ENCODE peak calls at places on chromosomes 1 and 21, in five cellular contexts. One of them, this sample, is unnamed.

GRCh38 chr1:53142226-53142853 is at the start of gene SLC1A7:
- DNase-seq in HFF-Myc: no peak
- DNase-seq in activated naive CD4-positive, alpha-beta T cell treated with anti-CD3 and anti-CD28 coated beads for 36 hours: no peak
- DNase-seq in ACHN: no peak
- DNase-seq in ureter: no peak
- DNase-seq in this sample: no peak

GRCh38 chr1:83998599-83999315 is at the start of gene TTLL7:
- DNase-seq in HFF-Myc: no peak
- DNase-seq in activated naive CD4-positive, alpha-beta T cell treated with anti-CD3 and anti-CD28 coated beads for 36 hours: peak
- DNase-seq in ACHN: peak
- DNase-seq in ureter: peak
- DNase-seq in this sample: no peak

GRCh38 chr1:112575154-112575804 is 43.7 kb downstream of the ST7L start:
- DNase-seq in HFF-Myc: peak
- DNase-seq in activated naive CD4-positive, alpha-beta T cell treated with anti-CD3 and anti-CD28 coated beads for 36 hours: no peak
- DNase-seq in ACHN: peak
- DNase-seq in ureter: no peak
- DNase-seq in this sample: peak

GRCh38 chr1:17880429-17880828 is 125.3 kb downstream of the ACTL8 start:
- DNase-seq in HFF-Myc: no peak
- DNase-seq in activated naive CD4-positive, alpha-beta T cell treated with anti-CD3 and anti-CD28 coated beads for 36 hours: no peak
- DNase-seq in ACHN: no peak
- DNase-seq in ureter: no peak
- DNase-seq in this sample: no peak

GRCh38 chr1:119147626-119148180 is 7.2 kb upstream of the WARS2 start:
- DNase-seq in HFF-Myc: no peak
- DNase-seq in activated naive CD4-positive, alpha-beta T cell treated with anti-CD3 and anti-CD28 coated beads for 36 hours: no peak
- DNase-seq in ACHN: no peak
- DNase-seq in ureter: no peak
- DNase-seq in this sample: no peak

GRCh38 chr21:26909972-26910371 is 56.9 kb downstream of the ADAMTS5 start:
- DNase-seq in HFF-Myc: no peak
- DNase-seq in activated naive CD4-positive, alpha-beta T cell treated with anti-CD3 and anti-CD28 coated beads for 36 hours: no peak
- DNase-seq in ACHN: peak
- DNase-seq in ureter: no peak
- DNase-seq in this sample: peak

GRCh38 chr1:8077120-8077573 is 51.0 kb upstream of the ERRFI1 start:
- DNase-seq in HFF-Myc: peak
- DNase-seq in activated naive CD4-positive, alpha-beta T cell treated with anti-CD3 and anti-CD28 coated beads for 36 hours: no peak
- DNase-seq in ACHN: peak
- DNase-seq in ureter: no peak
- DNase-seq in this sample: no peak

GRCh38 chr1:199447906-199448305 is 579.6 kb upstream of the NR5A2 start:
- DNase-seq in HFF-Myc: no peak
- DNase-seq in activated naive CD4-positive, alpha-beta T cell treated with anti-CD3 and anti-CD28 coated beads for 36 hours: no peak
- DNase-seq in ACHN: no peak
- DNase-seq in ureter: no peak
- DNase-seq in this sample: no peak

GRCh38 chr21:29506947-29507346 is 208.2 kb downstream of the BACH1 start:
- DNase-seq in HFF-Myc: no peak
- DNase-seq in activated naive CD4-positive, alpha-beta T cell treated with anti-CD3 and anti-CD28 coated beads for 36 hours: no peak
- DNase-seq in ACHN: no peak
- DNase-seq in ureter: no peak
- DNase-seq in this sample: no peak

GRCh38 chr1:19033926-19034680 is 77.6 kb upstream of the IFFO2 start:
- DNase-seq in HFF-Myc: no peak
- DNase-seq in activated naive CD4-positive, alpha-beta T cell treated with anti-CD3 and anti-CD28 coated beads for 36 hours: no peak
- DNase-seq in ACHN: peak
- DNase-seq in ureter: no peak
- DNase-seq in this sample: no peak

GRCh38 chr21:31162079-31162699 is 123.9 kb upstream of the KRTAP19-8 start:
- DNase-seq in HFF-Myc: no peak
- DNase-seq in activated naive CD4-positive, alpha-beta T cell treated with anti-CD3 and anti-CD28 coated beads for 36 hours: no peak
- DNase-seq in ACHN: no peak
- DNase-seq in ureter: no peak
- DNase-seq in this sample: no peak

GRCh38 chr1:19390166-19390850 is 78.2 kb downstream of the SLC66A1 start:
- DNase-seq in HFF-Myc: no peak
- DNase-seq in activated naive CD4-positive, alpha-beta T cell treated with anti-CD3 and anti-CD28 coated beads for 36 hours: peak
- DNase-seq in ACHN: no peak
- DNase-seq in ureter: peak
- DNase-seq in this sample: no peak

GRCh38 chr1:151058682-151059341 is 610 bp downstream of the CDC42SE1 start:
- DNase-seq in HFF-Myc: no peak
- DNase-seq in activated naive CD4-positive, alpha-beta T cell treated with anti-CD3 and anti-CD28 coated beads for 36 hours: no peak
- DNase-seq in ACHN: no peak
- DNase-seq in ureter: peak
- DNase-seq in this sample: no peak

GRCh38 chr1:72442251-72442650 is 159.9 kb upstream of the NEGR1 start:
- DNase-seq in HFF-Myc: no peak
- DNase-seq in activated naive CD4-positive, alpha-beta T cell treated with anti-CD3 and anti-CD28 coated beads for 36 hours: no peak
- DNase-seq in ACHN: no peak
- DNase-seq in ureter: no peak
- DNase-seq in this sample: no peak

GRCh38 chr21:46125846-46126301 is 28.0 kb downstream of the COL6A2 start:
- DNase-seq in HFF-Myc: no peak
- DNase-seq in activated naive CD4-positive, alpha-beta T cell treated with anti-CD3 and anti-CD28 coated beads for 36 hours: no peak
- DNase-seq in ACHN: no peak
- DNase-seq in ureter: no peak
- DNase-seq in this sample: no peak

GRCh38 chr21:25350056-25350455 is 257.2 kb downstream of the MRPL39 start:
- DNase-seq in HFF-Myc: no peak
- DNase-seq in activated naive CD4-positive, alpha-beta T cell treated with anti-CD3 and anti-CD28 coated beads for 36 hours: peak
- DNase-seq in ACHN: peak
- DNase-seq in ureter: no peak
- DNase-seq in this sample: peak

GRCh38 chr21:15552914-15553491 is 176.8 kb upstream of the USP25 start:
- DNase-seq in HFF-Myc: no peak
- DNase-seq in activated naive CD4-positive, alpha-beta T cell treated with anti-CD3 and anti-CD28 coated beads for 36 hours: no peak
- DNase-seq in ACHN: peak
- DNase-seq in ureter: no peak
- DNase-seq in this sample: no peak

GRCh38 chr1:223486366-223486765 is 93.2 kb downstream of the CCDC185 start:
- DNase-seq in HFF-Myc: no peak
- DNase-seq in activated naive CD4-positive, alpha-beta T cell treated with anti-CD3 and anti-CD28 coated beads for 36 hours: no peak
- DNase-seq in ACHN: no peak
- DNase-seq in ureter: no peak
- DNase-seq in this sample: no peak

GRCh38 chr1:17004466-17005364 is 7.0 kb downstream of the ATP13A2 start:
- DNase-seq in HFF-Myc: no peak
- DNase-seq in activated naive CD4-positive, alpha-beta T cell treated with anti-CD3 and anti-CD28 coated beads for 36 hours: no peak
- DNase-seq in ACHN: peak
- DNase-seq in ureter: no peak
- DNase-seq in this sample: no peak

GRCh38 chr1:89465201-89465600 is 59.4 kb upstream of the LRRC8B start:
- DNase-seq in HFF-Myc: no peak
- DNase-seq in activated naive CD4-positive, alpha-beta T cell treated with anti-CD3 and anti-CD28 coated beads for 36 hours: peak
- DNase-seq in ACHN: no peak
- DNase-seq in ureter: no peak
- DNase-seq in this sample: no peak

GRCh38 chr1:91594383-91595065 is 93.9 kb downstream of the CDC7 start:
- DNase-seq in HFF-Myc: no peak
- DNase-seq in activated naive CD4-positive, alpha-beta T cell treated with anti-CD3 and anti-CD28 coated beads for 36 hours: no peak
- DNase-seq in ACHN: no peak
- DNase-seq in ureter: no peak
- DNase-seq in this sample: no peak

GRCh38 chr1:153567621-153568366 is 2.1 kb upstream of the S100A2 start:
- DNase-seq in HFF-Myc: no peak
- DNase-seq in activated naive CD4-positive, alpha-beta T cell treated with anti-CD3 and anti-CD28 coated beads for 36 hours: peak
- DNase-seq in ACHN: peak
- DNase-seq in ureter: no peak
- DNase-seq in this sample: no peak

GRCh38 chr1:115714572-115715141 is 53.9 kb downstream of the CASQ2 start:
- DNase-seq in HFF-Myc: no peak
- DNase-seq in activated naive CD4-positive, alpha-beta T cell treated with anti-CD3 and anti-CD28 coated beads for 36 hours: no peak
- DNase-seq in ACHN: no peak
- DNase-seq in ureter: peak
- DNase-seq in this sample: no peak

GRCh38 chr21:45593162-45594022 is 50.1 kb upstream of the PCBP3 start:
- DNase-seq in HFF-Myc: no peak
- DNase-seq in activated naive CD4-positive, alpha-beta T cell treated with anti-CD3 and anti-CD28 coated beads for 36 hours: no peak
- DNase-seq in ACHN: no peak
- DNase-seq in ureter: no peak
- DNase-seq in this sample: no peak

GRCh38 chr1:109928591-109929111 is 18.0 kb downstream of the CSF1 start:
- DNase-seq in HFF-Myc: no peak
- DNase-seq in activated naive CD4-positive, alpha-beta T cell treated with anti-CD3 and anti-CD28 coated beads for 36 hours: no peak
- DNase-seq in ACHN: peak
- DNase-seq in ureter: peak
- DNase-seq in this sample: peak

GRCh38 chr21:45317401-45318145 is 29.9 kb upstream of the POFUT2 start:
- DNase-seq in HFF-Myc: no peak
- DNase-seq in activated naive CD4-positive, alpha-beta T cell treated with anti-CD3 and anti-CD28 coated beads for 36 hours: no peak
- DNase-seq in ACHN: no peak
- DNase-seq in ureter: no peak
- DNase-seq in this sample: no peak

GRCh38 chr1:63327417-63328139 is 5.2 kb downstream of the FOXD3 start:
- DNase-seq in HFF-Myc: peak
- DNase-seq in activated naive CD4-positive, alpha-beta T cell treated with anti-CD3 and anti-CD28 coated beads for 36 hours: peak
- DNase-seq in ACHN: peak
- DNase-seq in ureter: no peak
- DNase-seq in this sample: peak

GRCh38 chr1:6414443-6414844 is 5.3 kb downstream of the HES2 start:
- DNase-seq in HFF-Myc: peak
- DNase-seq in activated naive CD4-positive, alpha-beta T cell treated with anti-CD3 and anti-CD28 coated beads for 36 hours: peak
- DNase-seq in ACHN: peak
- DNase-seq in ureter: no peak
- DNase-seq in this sample: no peak

This sample was measured in HS-27A.